ENCODE peak calls at places on chromosomes 16 and 17, in six cellular contexts. One of them, this sample, is unnamed.

GRCh38 chr17:17362531-17362930 is 59.4 kb downstream of the NT5M start:
- DNase-seq in AG04450: no peak
- DNase-seq in activated CD4-positive, alpha-beta T cell treated with anti-CD3 and anti-CD28 coated beads, Interleukin-2, amount 50 U/mL, for 1 hour: no peak
- DNase-seq in non-pigmented ciliary epithelial cell: no peak
- DNase-seq in ureter: no peak
- DNase-seq in CD8-positive, alpha-beta memory T cell: no peak
- DNase-seq in this sample: no peak

GRCh38 chr17:15659663-15660062 is 24.4 kb downstream of the TRIM16 start:
- DNase-seq in AG04450: no peak
- DNase-seq in activated CD4-positive, alpha-beta T cell treated with anti-CD3 and anti-CD28 coated beads, Interleukin-2, amount 50 U/mL, for 1 hour: no peak
- DNase-seq in non-pigmented ciliary epithelial cell: no peak
- DNase-seq in ureter: no peak
- DNase-seq in CD8-positive, alpha-beta memory T cell: no peak
- DNase-seq in this sample: no peak

GRCh38 chr16:30927789-30928378 is 4.5 kb downstream of the FBXL19 start:
- DNase-seq in AG04450: no peak
- DNase-seq in activated CD4-positive, alpha-beta T cell treated with anti-CD3 and anti-CD28 coated beads, Interleukin-2, amount 50 U/mL, for 1 hour: no peak
- DNase-seq in non-pigmented ciliary epithelial cell: no peak
- DNase-seq in ureter: no peak
- DNase-seq in CD8-positive, alpha-beta memory T cell: no peak
- DNase-seq in this sample: peak

GRCh38 chr17:5837055-5837491 is 233.1 kb upstream of the WSCD1 start:
- DNase-seq in AG04450: peak
- DNase-seq in activated CD4-positive, alpha-beta T cell treated with anti-CD3 and anti-CD28 coated beads, Interleukin-2, amount 50 U/mL, for 1 hour: no peak
- DNase-seq in non-pigmented ciliary epithelial cell: peak
- DNase-seq in ureter: no peak
- DNase-seq in CD8-positive, alpha-beta memory T cell: no peak
- DNase-seq in this sample: no peak

GRCh38 chr16:15879255-15879804 is 9.1 kb downstream of the CEP20 start:
- DNase-seq in AG04450: peak
- DNase-seq in activated CD4-positive, alpha-beta T cell treated with anti-CD3 and anti-CD28 coated beads, Interleukin-2, amount 50 U/mL, for 1 hour: no peak
- DNase-seq in non-pigmented ciliary epithelial cell: peak
- DNase-seq in ureter: no peak
- DNase-seq in CD8-positive, alpha-beta memory T cell: no peak
- DNase-seq in this sample: no peak

GRCh38 chr16:67967183-67967955 is 1.1 kb downstream of the SLC12A4 start:
- DNase-seq in AG04450: no peak
- DNase-seq in activated CD4-positive, alpha-beta T cell treated with anti-CD3 and anti-CD28 coated beads, Interleukin-2, amount 50 U/mL, for 1 hour: no peak
- DNase-seq in non-pigmented ciliary epithelial cell: no peak
- DNase-seq in ureter: no peak
- DNase-seq in CD8-positive, alpha-beta memory T cell: peak
- DNase-seq in this sample: no peak

GRCh38 chr16:57192720-57193486 is 6.8 kb downstream of the RSPRY1 start:
- DNase-seq in AG04450: no peak
- DNase-seq in activated CD4-positive, alpha-beta T cell treated with anti-CD3 and anti-CD28 coated beads, Interleukin-2, amount 50 U/mL, for 1 hour: no peak
- DNase-seq in non-pigmented ciliary epithelial cell: no peak
- DNase-seq in ureter: no peak
- DNase-seq in CD8-positive, alpha-beta memory T cell: no peak
- DNase-seq in this sample: no peak

GRCh38 chr17:58759522-58759921 is 3.9 kb downstream of the PPM1E start:
- DNase-seq in AG04450: no peak
- DNase-seq in activated CD4-positive, alpha-beta T cell treated with anti-CD3 and anti-CD28 coated beads, Interleukin-2, amount 50 U/mL, for 1 hour: no peak
- DNase-seq in non-pigmented ciliary epithelial cell: no peak
- DNase-seq in ureter: no peak
- DNase-seq in CD8-positive, alpha-beta memory T cell: no peak
- DNase-seq in this sample: no peak

GRCh38 chr17:68718465-68718864 is 117.3 kb upstream of the FAM20A start:
- DNase-seq in AG04450: no peak
- DNase-seq in activated CD4-positive, alpha-beta T cell treated with anti-CD3 and anti-CD28 coated beads, Interleukin-2, amount 50 U/mL, for 1 hour: no peak
- DNase-seq in non-pigmented ciliary epithelial cell: no peak
- DNase-seq in ureter: no peak
- DNase-seq in CD8-positive, alpha-beta memory T cell: no peak
- DNase-seq in this sample: no peak

GRCh38 chr16:61611847-61612491 is 424.3 kb downstream of the CDH8 start:
- DNase-seq in AG04450: no peak
- DNase-seq in activated CD4-positive, alpha-beta T cell treated with anti-CD3 and anti-CD28 coated beads, Interleukin-2, amount 50 U/mL, for 1 hour: no peak
- DNase-seq in non-pigmented ciliary epithelial cell: no peak
- DNase-seq in ureter: no peak
- DNase-seq in CD8-positive, alpha-beta memory T cell: no peak
- DNase-seq in this sample: no peak

GRCh38 chr16:30472328-30472942 is at the start of gene ITGAL:
- DNase-seq in AG04450: no peak
- DNase-seq in activated CD4-positive, alpha-beta T cell treated with anti-CD3 and anti-CD28 coated beads, Interleukin-2, amount 50 U/mL, for 1 hour: peak
- DNase-seq in non-pigmented ciliary epithelial cell: no peak
- DNase-seq in ureter: peak
- DNase-seq in CD8-positive, alpha-beta memory T cell: peak
- DNase-seq in this sample: peak

GRCh38 chr17:2692781-2693135 is 18.8 kb downstream of the CLUH start:
- DNase-seq in AG04450: no peak
- DNase-seq in activated CD4-positive, alpha-beta T cell treated with anti-CD3 and anti-CD28 coated beads, Interleukin-2, amount 50 U/mL, for 1 hour: no peak
- DNase-seq in non-pigmented ciliary epithelial cell: no peak
- DNase-seq in ureter: peak
- DNase-seq in CD8-positive, alpha-beta memory T cell: no peak
- DNase-seq in this sample: no peak

GRCh38 chr16:14458576-14458975 is 171.5 kb downstream of the PARN start:
- DNase-seq in AG04450: no peak
- DNase-seq in activated CD4-positive, alpha-beta T cell treated with anti-CD3 and anti-CD28 coated beads, Interleukin-2, amount 50 U/mL, for 1 hour: no peak
- DNase-seq in non-pigmented ciliary epithelial cell: no peak
- DNase-seq in ureter: no peak
- DNase-seq in CD8-positive, alpha-beta memory T cell: no peak
- DNase-seq in this sample: no peak

GRCh38 chr17:60364006-60364405 is 27.9 kb downstream of the USP32 start:
- DNase-seq in AG04450: no peak
- DNase-seq in activated CD4-positive, alpha-beta T cell treated with anti-CD3 and anti-CD28 coated beads, Interleukin-2, amount 50 U/mL, for 1 hour: no peak
- DNase-seq in non-pigmented ciliary epithelial cell: no peak
- DNase-seq in ureter: no peak
- DNase-seq in CD8-positive, alpha-beta memory T cell: no peak
- DNase-seq in this sample: no peak

GRCh38 chr17:76204277-76204676 is 36.0 kb downstream of the RNF157 start:
- DNase-seq in AG04450: peak
- DNase-seq in activated CD4-positive, alpha-beta T cell treated with anti-CD3 and anti-CD28 coated beads, Interleukin-2, amount 50 U/mL, for 1 hour: no peak
- DNase-seq in non-pigmented ciliary epithelial cell: peak
- DNase-seq in ureter: no peak
- DNase-seq in CD8-positive, alpha-beta memory T cell: no peak
- DNase-seq in this sample: no peak

GRCh38 chr17:27633312-27634025 is 2.5 kb downstream of the LGALS9 start:
- DNase-seq in AG04450: no peak
- DNase-seq in activated CD4-positive, alpha-beta T cell treated with anti-CD3 and anti-CD28 coated beads, Interleukin-2, amount 50 U/mL, for 1 hour: no peak
- DNase-seq in non-pigmented ciliary epithelial cell: no peak
- DNase-seq in ureter: no peak
- DNase-seq in CD8-positive, alpha-beta memory T cell: no peak
- DNase-seq in this sample: no peak

GRCh38 chr17:82788206-82789001 is 36.5 kb downstream of the TBCD start:
- DNase-seq in AG04450: no peak
- DNase-seq in activated CD4-positive, alpha-beta T cell treated with anti-CD3 and anti-CD28 coated beads, Interleukin-2, amount 50 U/mL, for 1 hour: no peak
- DNase-seq in non-pigmented ciliary epithelial cell: no peak
- DNase-seq in ureter: no peak
- DNase-seq in CD8-positive, alpha-beta memory T cell: no peak
- DNase-seq in this sample: no peak

This sample was measured in left lobe of liver.